ENCODE peak calls at places on chromosome 14, in ten cellular contexts. B is stomach, M is ovary, Y is K562, O is tibial nerve, F is upper lobe of left lung, I is transverse colon, T is A549, R is suprapubic skin, Z is H1. K is an unnamed sample.

GRCh38 chr14:83260751-83261150 is 1727.1 kb upstream of the SEL1L start:
- DNase-seq in B (no peak), M (no peak), Y (no peak), O (no peak), F (no peak), I (no peak), T (no peak), R (no peak), Z (no peak), K (no peak)

GRCh38 chr14:29227631-29228030 is 461.0 kb downstream of the FOXG1 start:
- DNase-seq in B (no peak), M (no peak), Y (no peak), O (no peak), F (no peak), I (no peak), T (no peak), R (no peak), Z (no peak), K (no peak)

GRCh38 chr14:79356040-79356439 is 855.3 kb downstream of the DIO2 start:
- DNase-seq in B (no peak), M (no peak), Y (no peak), O (no peak), F (no peak), I (no peak), T (no peak), R (no peak), Z (no peak), K (no peak)

GRCh38 chr14:41146391-41146790 is 460.3 kb upstream of the LRFN5 start:
- DNase-seq in B (no peak), M (no peak), Y (no peak), O (no peak), F (no peak), I (no peak), T (no peak), R (no peak), Z (peak; percentile 23), K (no peak)

GRCh38 chr14:99829450-99829849 is 36.2 kb downstream of the EML1 start:
- DNase-seq in B (no peak), M (no peak), Y (no peak), O (no peak), F (no peak), I (no peak), T (no peak), R (no peak), Z (no peak), K (no peak)

GRCh38 chr14:51035611-51036192 is 59.2 kb downstream of the TRIM9 start:
- DNase-seq in B (no peak), M (no peak), Y (no peak), O (no peak), F (no peak), I (no peak), T (no peak), R (no peak), Z (no peak), K (no peak)

GRCh38 chr14:101197595-101198397 is 294.3 kb upstream of the RTL1 start:
- DNase-seq in B (peak; percentile 23), M (peak; percentile 24), Y (no peak), O (no peak), F (no peak), I (no peak), T (no peak), R (no peak), Z (no peak), K (peak; percentile 47)

GRCh38 chr14:37650356-37651037 is 55.1 kb downstream of the TTC6 start:
- DNase-seq in B (no peak), M (no peak), Y (no peak), O (no peak), F (no peak), I (no peak), T (no peak), R (no peak), Z (no peak), K (no peak)

GRCh38 chr14:54355698-54356097 is 41.1 kb upstream of the CDKN3 start:
- DNase-seq in B (no peak), M (no peak), Y (no peak), O (no peak), F (no peak), I (no peak), T (no peak), R (no peak), Z (no peak), K (no peak)

GRCh38 chr14:84857129-84857528 is 672.8 kb upstream of the FLRT2 start:
- DNase-seq in B (no peak), M (no peak), Y (no peak), O (no peak), F (no peak), I (no peak), T (no peak), R (no peak), Z (no peak), K (no peak)

DNA sequence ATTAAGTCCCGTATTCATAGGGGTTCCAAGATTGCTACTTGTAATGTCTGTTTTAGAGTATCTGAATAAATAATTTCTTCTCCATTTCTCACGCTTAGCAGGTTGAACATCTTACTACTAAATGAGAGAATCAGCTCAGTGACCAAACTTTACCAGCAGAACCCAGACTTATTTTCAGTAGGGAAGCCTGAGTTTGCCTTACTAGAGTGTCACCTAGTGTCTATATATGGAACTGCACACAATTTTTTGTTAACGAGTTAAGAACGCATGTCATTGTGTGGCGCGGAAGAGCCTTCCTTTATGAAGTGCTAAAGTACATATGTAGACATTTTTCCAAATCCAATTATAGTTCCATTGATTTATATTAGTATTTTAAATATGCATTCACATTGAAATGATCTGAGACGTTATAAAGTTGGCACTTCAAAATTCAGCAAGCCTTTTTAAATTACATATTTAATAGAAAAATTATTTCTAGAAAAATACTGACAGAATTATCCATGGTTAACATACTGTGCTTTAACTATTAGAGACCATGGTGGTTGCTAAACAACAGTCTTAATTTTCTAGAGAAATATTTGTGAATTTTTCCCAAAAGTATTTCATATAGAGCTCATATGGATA is 88.3 kb downstream of the RPS29 start:
- DNase-seq in B (no peak), M (no peak), Y (peak; percentile 67), O (no peak), F (no peak), I (no peak), T (peak; percentile 44), R (no peak), Z (no peak), K (no peak)
- TF ChIP-seq EP300 in B (no peak), M (no peak), Y (no peak), O (no peak), F (no peak), I (no peak), T (no peak), R (no peak), Z (no peak), K (no peak)

DNA sequence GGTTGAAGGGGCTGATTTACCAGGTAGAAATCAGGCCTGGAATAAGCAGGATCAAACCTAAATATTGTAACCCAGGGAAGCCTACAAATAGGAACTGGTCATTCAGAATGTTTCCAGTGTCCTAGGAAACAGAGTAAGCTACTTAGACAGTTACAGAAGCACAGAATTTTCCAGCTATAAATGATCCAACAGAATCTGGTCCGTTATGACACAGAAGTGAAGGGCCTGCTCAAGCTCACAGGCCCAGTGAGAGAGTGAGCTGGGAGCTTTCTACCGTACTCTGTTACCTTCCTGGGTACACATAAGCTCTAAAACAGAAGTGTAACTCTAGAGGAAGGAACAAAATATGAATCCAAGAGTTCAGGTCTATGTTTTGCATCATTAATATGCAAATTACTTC is 119.1 kb downstream of the TTC7B start:
- DNase-seq in B (no peak), M (no peak), Y (no peak), O (no peak), F (no peak), I (no peak), T (no peak), R (no peak), Z (no peak), K (no peak)
- H3K4me3 ChIP-seq in B (no peak overlapping the region), M (no peak overlapping the region), Y (no peak overlapping the region), O (no peak overlapping the region), F (no peak overlapping the region), I (no peak overlapping the region), T (no peak overlapping the region), R (no peak overlapping the region), Z (no peak overlapping the region), K (no peak overlapping the region)

DNA sequence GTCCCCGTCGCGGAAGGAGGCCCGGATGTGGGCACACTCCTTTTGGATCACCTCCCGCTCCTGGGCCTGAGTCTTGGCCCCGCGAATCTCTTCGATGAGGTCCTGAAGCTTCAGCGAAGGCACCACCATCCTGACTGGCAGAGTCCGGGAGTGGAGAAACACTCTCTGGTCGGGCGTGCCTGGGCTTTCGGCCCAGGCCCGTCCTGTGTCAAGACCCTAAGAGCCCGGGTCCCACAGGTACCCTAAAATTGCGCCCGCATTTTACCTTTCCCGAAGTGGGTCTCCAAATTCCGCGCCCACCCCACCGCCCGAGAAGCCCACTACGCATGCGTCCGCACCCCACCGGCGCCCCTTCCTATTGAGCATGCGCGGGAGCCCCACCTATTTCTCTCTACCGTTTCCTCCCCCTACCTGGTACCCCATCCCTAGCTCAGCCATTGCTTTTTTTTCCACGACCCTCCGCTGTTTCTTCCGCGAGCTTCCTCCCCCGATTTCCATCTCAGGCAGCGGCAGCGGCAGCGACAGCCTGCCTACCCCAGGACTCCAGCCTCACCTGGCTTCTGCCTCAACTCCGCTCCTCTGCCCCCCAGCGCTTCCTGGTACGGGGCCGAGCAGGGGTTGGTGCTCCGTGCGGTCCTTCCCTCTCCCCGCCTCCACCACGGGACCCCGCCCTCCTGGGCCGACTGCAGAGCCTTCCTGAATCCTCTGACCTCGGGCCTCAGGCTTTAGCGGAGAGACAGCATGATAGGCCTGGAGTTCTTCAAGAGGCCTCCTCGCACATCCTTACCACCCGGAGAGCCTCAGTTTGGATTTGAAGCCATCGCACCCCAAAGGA is at the start of gene AP1G2:
- DNase-seq in B (peak; percentile 93), M (peak; percentile 93), Y (peak; percentile 91), O (peak; percentile 55), F (peak; percentile 95), I (peak; percentile 96), T (peak; percentile 84), R (peak; percentile 94), Z (no peak), K (peak; percentile 92)
- TF ChIP-seq CTCF in B (no peak), M (no peak), Y (no peak), O (no peak), F (no peak), I (no peak), T (peak; percentile 2), R (no peak), Z (no peak), K (no peak)

DNA sequence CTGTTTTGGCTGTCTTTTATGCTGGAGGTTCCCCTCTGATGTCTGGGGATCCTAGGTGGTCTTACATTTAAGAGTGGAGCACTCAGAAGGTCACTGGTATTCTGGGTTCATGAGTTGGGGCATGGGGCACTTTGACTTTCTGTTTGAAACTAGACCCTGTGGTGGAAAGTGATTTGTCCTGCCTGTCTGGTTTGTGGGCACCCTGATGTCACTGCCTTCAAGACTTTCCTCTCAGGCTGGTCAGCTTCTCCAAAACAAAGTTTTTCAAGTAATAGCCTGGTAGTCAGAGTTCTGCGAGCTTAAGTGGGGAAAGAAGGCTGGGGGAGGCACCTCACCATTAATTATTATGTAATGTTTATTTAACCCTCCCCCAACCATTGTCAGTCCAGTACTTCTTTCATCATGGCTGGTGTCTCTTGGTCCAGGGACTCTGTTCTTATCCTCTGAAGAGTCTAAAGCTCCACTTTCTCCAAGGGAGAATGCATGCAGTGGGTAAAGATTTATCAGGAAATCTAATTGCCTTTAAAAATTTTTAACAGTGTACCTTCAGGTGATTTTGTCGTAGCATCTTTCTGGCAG is 35.3 kb downstream of the ZC3H14 start:
- DNase-seq in B (no peak), M (no peak), Y (no peak), O (no peak), F (no peak), I (no peak), T (no peak), R (no peak), Z (no peak), K (no peak)
- TF ChIP-seq EP300 in B (no peak), M (no peak), Y (no peak), O (no peak), F (no peak), I (no peak), T (no peak), R (no peak), Z (no peak), K (no peak)

K was measured in sigmoid colon.